ENCODE peak calls at places on chromosomes 4 and X, in six cellular contexts. P is K562, U is AG10803, T is WERI-Rb-1, K is GM12878, C is astrocyte of the spinal cord. J is an unnamed sample.

GRCh38 chrX:131918839-131919238 is 104.3 kb upstream of the STK26 start:
- DNase-seq in P (no peak), U (no peak), T (no peak), K (no peak), C (no peak), J (no peak)

GRCh38 chrX:2872937-2873336 is 44.2 kb downstream of the GYG2 start:
- DNase-seq in P (no peak), U (no peak), T (no peak), K (no peak), C (no peak), J (no peak)

GRCh38 chrX:17459008-17459407 is 84.0 kb downstream of the NHS start:
- DNase-seq in P (no peak), U (peak), T (no peak), K (no peak), C (peak), J (peak)

GRCh38 chrX:150761176-150761818 is 68.1 kb downstream of the MTMR1 start:
- DNase-seq in P (no peak), U (no peak), T (no peak), K (no peak), C (no peak), J (no peak)

GRCh38 chr4:7635971-7636508 is 201.3 kb upstream of the PSAPL1 start:
- DNase-seq in P (no peak), U (no peak), T (no peak), K (no peak), C (no peak), J (no peak)

GRCh38 chr4:26050212-26050643 is 136.2 kb downstream of the SMIM20 start:
- DNase-seq in P (no peak), U (no peak), T (peak), K (no peak), C (no peak), J (no peak)

GRCh38 chrX:108250654-108251579 is 159.3 kb downstream of the ATG4A start:
- DNase-seq in P (no peak), U (no peak), T (no peak), K (no peak), C (no peak), J (no peak)

GRCh38 chr4:153247116-153247490 is 42.9 kb downstream of the TRIM2 start:
- DNase-seq in P (no peak), U (no peak), T (no peak), K (no peak), C (no peak), J (no peak)

GRCh38 chr4:2507259-2507658 is 29.2 kb upstream of the FAM193A start:
- DNase-seq in P (peak), U (no peak), T (no peak), K (no peak), C (no peak), J (no peak)

GRCh38 chr4:80240976-80241375 is 25.5 kb upstream of the FGF5 start:
- DNase-seq in P (no peak), U (peak), T (no peak), K (peak), C (peak), J (no peak)

GRCh38 chrX:45445745-45446412 is 245.2 kb upstream of the DIPK2B start:
- DNase-seq in P (no peak), U (peak), T (no peak), K (no peak), C (peak), J (no peak)

GRCh38 chr4:17614416-17615299 is at the start of gene MED28:
- DNase-seq in P (peak), U (peak), T (peak), K (peak), C (peak), J (peak)

DNA sequence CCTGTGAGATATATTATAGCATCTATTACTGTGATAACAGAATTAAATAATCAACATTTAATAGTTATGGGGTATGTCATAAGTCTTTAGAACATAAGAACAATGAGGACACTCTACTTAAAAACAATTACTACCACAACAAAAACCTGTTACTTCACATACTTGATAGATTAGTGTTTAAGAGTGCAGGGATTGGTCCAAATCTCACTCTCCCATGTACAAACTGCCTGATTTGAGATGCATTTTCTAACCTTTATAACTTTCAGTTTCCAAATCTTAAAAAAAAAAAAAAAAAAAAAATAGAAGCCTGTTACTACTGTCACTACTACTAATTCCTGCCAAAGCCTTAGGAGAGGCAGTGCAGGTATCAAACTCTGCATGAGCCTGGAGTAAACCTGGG is 5.6 kb downstream of the PCDH18 start:
- DNase-seq in P (no peak), U (peak), T (no peak), K (no peak), C (no peak), J (no peak)
- H3K4me3 ChIP-seq in P (no peak), U (peak), T (no peak), K (no peak), C (no peak), J (no peak)

GRCh38 chr4:100517864-100518341 is at the start of gene EMCN:
- DNase-seq in P (no peak), U (peak), T (no peak), K (no peak), C (peak), J (no peak)
- H3K4me3 ChIP-seq in P (no peak), U (peak), T (no peak), K (no peak), C (peak), J (no peak)

DNA sequence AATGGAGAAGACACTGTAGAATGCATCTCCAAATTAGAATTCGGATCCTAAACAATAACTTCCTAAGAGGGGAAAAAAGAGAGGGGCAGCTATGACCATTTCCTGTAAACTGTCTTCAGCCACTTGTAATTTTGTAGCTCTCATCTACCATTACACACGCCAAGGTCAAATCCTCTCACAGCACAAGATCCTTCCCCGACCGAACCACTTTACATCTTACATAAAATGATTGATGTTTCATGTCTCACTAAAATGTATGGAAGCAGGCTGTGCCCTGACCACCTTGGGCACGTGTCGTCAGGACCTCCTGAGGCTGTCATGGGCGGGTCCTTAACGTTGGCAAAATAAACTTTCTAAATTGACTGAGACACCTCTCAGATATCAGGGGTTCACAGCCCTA is 24.1 kb upstream of the PBDC1 start:
- DNase-seq in P (no peak), U (peak), T (peak), K (peak), C (peak), J (peak)
- H3K4me3 ChIP-seq in P (no peak), U (peak), T (peak), K (peak), C (peak), J (peak)

DNA sequence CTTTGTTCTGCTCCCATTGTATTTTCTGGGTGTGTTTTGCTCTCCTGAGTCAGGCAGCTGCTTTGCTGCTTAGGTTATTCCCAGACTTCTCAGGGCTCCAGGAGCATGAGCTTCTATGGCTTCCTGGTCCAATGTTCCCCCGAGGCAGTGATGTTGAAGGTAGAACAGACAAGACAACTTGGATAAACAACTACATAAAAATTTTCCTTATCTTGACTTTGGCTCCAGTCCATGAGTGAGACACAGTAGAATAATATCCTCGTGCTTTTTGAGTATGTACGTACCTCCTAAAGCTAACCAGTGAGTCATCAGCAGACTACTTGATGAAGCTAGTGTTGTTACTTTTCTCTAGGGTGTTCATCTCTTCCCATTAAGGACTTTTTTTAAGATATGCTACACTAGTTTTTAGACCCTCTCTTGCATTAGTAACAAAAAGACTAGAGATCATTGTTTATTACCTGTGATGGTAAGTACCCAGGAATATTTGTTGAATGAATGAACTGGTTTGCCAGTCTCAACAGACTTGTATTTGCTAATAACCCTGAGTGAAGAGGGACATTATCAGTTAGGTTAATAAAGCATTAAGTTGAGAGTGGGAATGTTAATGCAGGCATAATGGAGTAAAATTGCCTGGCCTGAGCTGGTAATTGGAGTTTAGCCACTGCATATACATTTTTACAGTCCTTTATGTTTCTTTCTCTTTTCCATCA is 131.9 kb downstream of the FHIP1A start:
- DNase-seq in P (no peak), U (peak), T (no peak), K (no peak), C (peak), J (peak)
- H3K4me3 ChIP-seq in P (no peak), U (no peak), T (no peak), K (no peak), C (no peak), J (no peak)

DNA sequence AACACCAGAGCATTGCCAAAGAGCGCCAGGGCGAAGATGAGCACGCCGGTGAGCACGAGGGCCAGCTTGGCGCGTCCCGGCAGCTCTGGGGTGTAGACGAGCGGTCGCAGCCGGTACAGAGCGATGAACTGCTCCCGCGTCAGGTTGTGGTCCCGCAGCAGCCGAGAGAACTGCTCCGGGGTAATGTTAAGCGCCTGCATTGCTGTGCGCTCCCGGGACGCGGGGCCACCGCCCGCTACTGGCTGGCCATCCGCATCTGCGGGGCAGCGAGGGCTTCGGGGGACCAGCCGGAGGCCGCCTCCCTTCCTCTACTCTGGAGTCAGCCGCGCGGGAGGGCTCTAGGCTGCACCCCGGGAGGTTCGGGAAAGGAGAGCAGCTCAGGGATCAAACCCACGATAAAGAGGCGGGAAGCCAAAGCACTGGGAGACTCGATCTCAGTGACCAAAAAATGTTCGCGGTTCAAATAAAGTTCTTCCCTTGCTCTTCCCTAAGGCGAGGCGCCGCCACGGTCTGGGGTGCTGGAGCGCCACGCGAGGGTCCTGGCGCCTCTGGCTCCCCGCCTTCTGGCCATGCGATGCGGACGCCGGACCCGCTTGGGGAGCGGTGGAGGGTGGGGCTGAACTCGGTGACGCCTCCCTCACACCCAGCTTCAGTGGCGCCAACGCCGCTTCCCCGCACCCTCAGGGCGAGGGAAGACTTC is at the start of gene QRFPR:
- DNase-seq in P (no peak), U (no peak), T (peak), K (no peak), C (peak), J (peak)
- H3K4me3 ChIP-seq in P (no peak), U (peak), T (peak), K (no peak), C (peak), J (peak)

GRCh38 chr4:159003420-159004253 is 99.2 kb upstream of the RAPGEF2 start:
- DNase-seq in P (no peak), U (no peak), T (no peak), K (no peak), C (peak), J (no peak)
- H3K4me3 ChIP-seq in P (no peak), U (no peak), T (no peak), K (no peak), C (no peak), J (no peak)